ENCODE peak calls at places on chromosome 14, in nine cellular contexts. Z is tibial artery, C is A549, G is AG10803, Q is tibial nerve, B is mucosa of descending colon, K is psoas muscle, S is lower leg skin, M is dorsolateral prefrontal cortex. E is an unnamed sample.

GRCh38 chr14:21233457-21234076 is 35.7 kb downstream of the HNRNPC start:
- DNase-seq in K (no peak), M (no peak), B (no peak), G (no peak), Z (no peak), Q (no peak), C (peak; percentile 48), S (no peak), E (no peak)

GRCh38 chr14:64800000-64800399 is 79.7 kb downstream of the SPTB start:
- DNase-seq in K (no peak), S (no peak), B (no peak), G (peak; percentile 54), C (peak; percentile 62), M (no peak), Q (no peak), Z (no peak), E (no peak)

GRCh38 chr14:31902915-31903646 is 174.0 kb upstream of the ARHGAP5 start:
- DNase-seq in Q (no peak), K (no peak), S (no peak), C (no peak), Z (no peak), B (no peak), G (no peak), M (no peak), E (no peak)

GRCh38 chr14:47833006-47833405 is 157.6 kb upstream of the MDGA2 start:
- DNase-seq in K (no peak), G (no peak), Z (no peak), B (no peak), Q (no peak), S (no peak), C (no peak), M (no peak), E (no peak)

GRCh38 chr14:70098257-70098809 is 90.4 kb downstream of the SLC8A3 start:
- DNase-seq in C (no peak), Q (no peak), K (no peak), S (no peak), B (no peak), Z (no peak), G (peak; percentile 9), M (no peak), E (no peak)

GRCh38 chr14:75469606-75470237 is 41.9 kb downstream of the JDP2 start:
- DNase-seq in B (peak; percentile 86), Q (no peak), Z (peak; percentile 67), G (no peak), S (no peak), M (no peak), C (no peak), K (peak; percentile 48), E (no peak)

GRCh38 chr14:21734457-21735074 is 60.9 kb upstream of the OR4E1 start:
- DNase-seq in G (no peak), C (peak; percentile 69), S (no peak), K (no peak), Z (no peak), B (no peak), M (no peak), Q (peak; percentile 10), E (no peak)

GRCh38 chr14:58430156-58430555 is 2.6 kb downstream of the KIAA0586 start:
- DNase-seq in Z (no peak), M (no peak), K (no peak), G (peak; percentile 17), Q (no peak), C (no peak), B (no peak), S (no peak), E (peak; percentile 40)

GRCh38 chr14:35155962-35156361 is 33.6 kb downstream of the PRORP start:
- DNase-seq in B (no peak), S (no peak), Z (no peak), K (no peak), M (no peak), Q (no peak), C (peak; percentile 16), G (peak; percentile 15), E (no peak)

GRCh38 chr14:64438181-64438839 is 27.0 kb upstream of the AKAP5 start:
- DNase-seq in B (no peak), M (no peak), G (peak; percentile 95), K (no peak), Z (no peak), Q (no peak), C (peak; percentile 79), S (no peak), E (peak; percentile 78)

GRCh38 chr14:68794130-68794855 is 1.4 kb upstream of the ZFP36L1 start:
- DNase-seq in S (peak; percentile 91), Z (peak; percentile 95), Q (peak; percentile 86), B (peak; percentile 92), K (peak; percentile 92), C (peak; percentile 86), M (no peak), G (peak; percentile 99), E (peak; percentile 93)

GRCh38 chr14:73263606-73264005 is 26.3 kb downstream of the PAPLN start:
- DNase-seq in Z (no peak), S (no peak), M (no peak), Q (no peak), G (no peak), B (no peak), C (no peak), K (no peak), E (no peak)

GRCh38 chr14:25371053-25371452 is 321.1 kb upstream of the STXBP6 start:
- DNase-seq in C (no peak), S (no peak), K (no peak), Q (no peak), Z (no peak), G (no peak), M (no peak), B (no peak), E (no peak)

GRCh38 chr14:87179936-87180335 is 813.0 kb downstream of the GALC start:
- DNase-seq in G (no peak), M (no peak), K (no peak), Q (no peak), B (no peak), C (no peak), S (no peak), Z (no peak), E (no peak)

GRCh38 chr14:99234982-99235491 is 37.0 kb downstream of the BCL11B start:
- DNase-seq in Q (no peak), C (no peak), G (no peak), M (no peak), K (no peak), S (no peak), Z (no peak), B (no peak), E (no peak)

GRCh38 chr14:89171168-89171567 is 245.9 kb downstream of the FOXN3 start:
- DNase-seq in G (peak; percentile 41), Z (no peak), S (no peak), B (no peak), M (no peak), C (no peak), Q (no peak), K (no peak), E (no peak)

GRCh38 chr14:83638725-83639124 is 1891.2 kb upstream of the FLRT2 start:
- DNase-seq in B (no peak), S (no peak), Z (no peak), C (peak; percentile 7), G (no peak), Q (no peak), K (no peak), M (no peak), E (no peak)

GRCh38 chr14:81062816-81063215 is 107.4 kb downstream of the TSHR start:
- DNase-seq in B (no peak), Q (peak; percentile 9), C (peak; percentile 20), G (no peak), Z (no peak), S (no peak), M (no peak), K (no peak), E (no peak)
- TF ChIP-seq CTCF in B (no peak), Q (no peak), C (peak; percentile 24), G (peak; percentile 16), Z (no peak), S (no peak), M (no peak), K (no peak), E (peak; percentile 36)

GRCh38 chr14:94936411-94936892 is 166.5 kb upstream of the GSC start:
- DNase-seq in B (peak; percentile 70), Q (peak; percentile 50), Z (peak; percentile 72), C (no peak), K (peak; percentile 80), S (peak; percentile 32), M (peak; percentile 74), G (peak; percentile 86), E (peak; percentile 27)
- H3K4me3 ChIP-seq in B (no peak overlapping the region), Q (peak overlapping the region; percentile 38), Z (peak overlapping the region; percentile 48), C (no peak overlapping the region), K (peak overlapping the region; percentile 55), S (no peak overlapping the region), M (peak overlapping the region; percentile 55), G (no peak overlapping the region), E (no peak overlapping the region)

GRCh38 chr14:23099212-23099861 is 4.0 kb downstream of the C14orf119 start:
- DNase-seq in S (no peak), M (no peak), K (no peak), Z (no peak), B (no peak), Q (no peak), C (no peak), G (no peak), E (no peak)
- TF ChIP-seq CTCF in S (no peak), M (no peak), K (no peak), Z (no peak), B (no peak), Q (no peak), C (no peak), G (no peak), E (no peak)

GRCh38 chr14:91400696-91401095 is 16.9 kb downstream of the CCDC88C start:
- DNase-seq in S (no peak), M (no peak), K (no peak), Z (no peak), G (no peak), Q (no peak), B (no peak), C (no peak), E (no peak)

GRCh38 chr14:91402278-91403068 is 15.1 kb downstream of the CCDC88C start:
- DNase-seq in S (no peak), K (no peak), B (no peak), C (no peak), M (no peak), Q (no peak), Z (no peak), G (no peak), E (no peak)

GRCh38 chr14:91401751-91402150 is 15.9 kb downstream of the CCDC88C start:
- DNase-seq in M (no peak), K (no peak), G (no peak), S (no peak), Q (no peak), Z (no peak), B (no peak), C (no peak), E (no peak)

GRCh38 chr14:91405241-91405721 is 12.3 kb downstream of the CCDC88C start:
- DNase-seq in C (no peak), S (no peak), M (no peak), Z (no peak), B (no peak), Q (no peak), G (no peak), K (no peak), E (no peak)

DNA sequence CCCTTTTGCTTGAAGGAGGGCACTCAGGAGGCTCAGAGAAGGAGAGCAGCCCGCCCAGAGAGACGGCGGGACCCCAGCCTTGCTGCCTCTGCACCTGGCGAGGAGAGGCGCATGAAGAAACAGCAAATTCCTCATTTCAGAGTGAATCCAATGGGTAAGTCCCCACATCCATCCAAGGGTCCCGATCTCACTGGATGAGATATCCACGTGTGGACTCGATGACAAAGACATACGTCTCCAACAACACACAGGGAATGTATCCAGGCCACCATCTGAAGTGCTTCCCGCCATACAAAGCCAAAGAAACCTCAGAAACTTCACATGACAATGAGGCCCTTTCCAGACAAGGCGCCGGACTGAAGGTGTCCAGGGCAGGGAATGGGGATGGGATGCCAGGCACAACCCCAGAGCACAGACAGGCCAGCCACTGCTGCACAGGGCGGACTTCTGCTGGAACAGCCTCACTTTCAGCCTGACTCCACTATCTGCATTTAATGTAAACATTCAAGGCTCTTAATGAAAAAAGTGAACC is 14.5 kb downstream of the CCDC88C start:
- DNase-seq in G (no peak), Z (no peak), B (no peak), C (no peak), M (no peak), Q (no peak), S (no peak), K (no peak), E (no peak)
- H3K4me3 ChIP-seq in G (no peak overlapping the region), Z (no peak overlapping the region), B (no peak overlapping the region), C (no peak overlapping the region), M (no peak overlapping the region), Q (no peak overlapping the region), S (no peak overlapping the region), K (no peak overlapping the region), E (no peak overlapping the region)